ENCODE peak calls at places on chromosomes 3 and 15, in seven cellular contexts. Q, K, H, E, D, U and O are unnamed samples.

GRCh38 chr15:100900136-100900894 is 18.8 kb upstream of the LRRK1 start:
- DNase-seq in Q (no peak), K (no peak), H (no peak), E (no peak), D (no peak), U (no peak), O (no peak)

GRCh38 chr3:36166477-36166876 is 213.8 kb upstream of the STAC start:
- DNase-seq in Q (no peak), K (peak; percentile 90), H (no peak), E (no peak), D (no peak), U (no peak), O (no peak)

GRCh38 chr15:48868549-48868948 is 9.4 kb upstream of the EID1 start:
- DNase-seq in Q (no peak), K (peak; percentile 88), H (no peak), E (no peak), D (no peak), U (no peak), O (no peak)

GRCh38 chr15:66758844-66759243 is 56.8 kb downstream of the SMAD6 start:
- DNase-seq in Q (no peak), K (no peak), H (no peak), E (no peak), D (no peak), U (no peak), O (no peak)

GRCh38 chr3:66115858-66116654 is 77.3 kb upstream of the MAGI1 start:
- DNase-seq in Q (peak; percentile 29), K (peak; percentile 99), H (no peak), E (no peak), D (peak; percentile 71), U (no peak), O (no peak)

GRCh38 chr15:92290359-92290992 is 103.2 kb upstream of the ST8SIA2 start:
- DNase-seq in Q (no peak), K (no peak), H (no peak), E (no peak), D (no peak), U (no peak), O (no peak)

GRCh38 chr15:67076147-67076843 is 10.9 kb downstream of the SMAD3 start:
- DNase-seq in Q (peak; percentile 74), K (peak; percentile 90), H (peak; percentile 56), E (peak; percentile 67), D (no peak), U (no peak), O (peak; percentile 72)

GRCh38 chr15:31335991-31336942 is 9.6 kb downstream of the KLF13 start:
- DNase-seq in Q (no peak), K (no peak), H (no peak), E (no peak), D (no peak), U (no peak), O (no peak)

GRCh38 chr3:181176610-181177009 is 187.1 kb upstream of the DNAJC19 start:
- DNase-seq in Q (peak; percentile 7), K (peak; percentile 45), H (no peak), E (no peak), D (no peak), U (no peak), O (no peak)

GRCh38 chr15:69703495-69704187 is 251.0 kb downstream of the RPLP1 start:
- DNase-seq in Q (no peak), K (peak; percentile 83), H (no peak), E (no peak), D (no peak), U (no peak), O (no peak)

GRCh38 chr3:40713795-40714194 is 189.0 kb downstream of the ZNF621 start:
- DNase-seq in Q (no peak), K (no peak), H (peak; percentile 8), E (peak; percentile 6), D (no peak), U (peak; percentile 47), O (no peak)

GRCh38 chr3:188417329-188417728 is 263.4 kb downstream of the LPP start:
- DNase-seq in Q (no peak), K (no peak), H (no peak), E (no peak), D (peak; percentile 76), U (no peak), O (no peak)

GRCh38 chr3:195895900-195896360 is 12.4 kb downstream of the TNK2 start:
- DNase-seq in Q (no peak), K (no peak), H (peak; percentile 83), E (peak; percentile 72), D (peak; percentile 88), U (no peak), O (peak; percentile 72)

GRCh38 chr15:70093070-70093469 is 4.6 kb downstream of the TLE3 start:
- DNase-seq in Q (no peak), K (no peak), H (no peak), E (no peak), D (no peak), U (no peak), O (no peak)

GRCh38 chr15:80026310-80026709 is 33.2 kb upstream of the ZFAND6 start:
- DNase-seq in Q (no peak), K (no peak), H (no peak), E (no peak), D (no peak), U (no peak), O (no peak)

GRCh38 chr3:112038863-112039262 is 4.3 kb downstream of the TMPRSS7 start:
- DNase-seq in Q (no peak), K (peak; percentile 50), H (peak; percentile 13), E (no peak), D (no peak), U (peak; percentile 7), O (peak; percentile 12)

GRCh38 chr3:112046599-112046998 is 12.1 kb downstream of the TMPRSS7 start:
- DNase-seq in Q (no peak), K (peak; percentile 55), H (no peak), E (no peak), D (no peak), U (no peak), O (no peak)

GRCh38 chr3:112047264-112047663 is 12.7 kb downstream of the TMPRSS7 start:
- DNase-seq in Q (no peak), K (no peak), H (no peak), E (no peak), D (no peak), U (no peak), O (no peak)

GRCh38 chr3:112042842-112043280 is 8.3 kb downstream of the TMPRSS7 start:
- DNase-seq in Q (no peak), K (no peak), H (no peak), E (no peak), D (no peak), U (no peak), O (no peak)

DNA sequence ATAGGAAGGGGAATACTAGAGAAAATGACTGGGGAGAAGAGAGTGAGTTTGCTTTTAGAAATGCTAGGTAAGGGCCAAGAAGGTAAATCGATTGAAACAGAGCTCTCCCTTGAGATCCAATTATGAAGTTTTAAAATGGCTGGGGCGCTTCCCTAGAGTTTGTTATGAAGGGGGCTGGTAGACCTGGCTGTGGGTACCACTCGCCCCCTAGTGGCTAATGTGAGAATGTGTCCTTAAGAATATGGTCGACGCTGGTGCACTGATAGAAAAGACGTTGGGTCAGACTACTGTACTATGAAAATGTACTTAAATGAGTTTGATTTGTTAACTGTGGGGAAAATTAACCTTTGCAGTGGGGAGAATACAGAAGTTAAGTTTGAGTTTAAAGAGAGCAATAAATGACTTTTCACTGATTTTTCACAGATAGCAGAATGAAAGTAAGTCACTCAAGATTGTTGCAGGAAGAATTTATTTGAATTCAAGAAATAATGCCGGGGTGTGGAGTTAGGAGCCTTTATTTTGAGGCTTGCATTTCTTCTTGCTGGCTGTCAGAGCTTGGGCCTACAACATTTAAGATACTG is 9.2 kb downstream of the TMPRSS7 start:
- DNase-seq in Q (no peak), K (peak; percentile 73), H (peak; percentile 68), E (no peak), D (no peak), U (peak; percentile 7), O (peak; percentile 57)
- TF ChIP-seq CTCF in Q (peak; percentile 88), K (peak; percentile 89), H (peak; percentile 67), E (peak; percentile 92), D (peak; percentile 81), U (peak; percentile 84), O (peak; percentile 80)

DNA sequence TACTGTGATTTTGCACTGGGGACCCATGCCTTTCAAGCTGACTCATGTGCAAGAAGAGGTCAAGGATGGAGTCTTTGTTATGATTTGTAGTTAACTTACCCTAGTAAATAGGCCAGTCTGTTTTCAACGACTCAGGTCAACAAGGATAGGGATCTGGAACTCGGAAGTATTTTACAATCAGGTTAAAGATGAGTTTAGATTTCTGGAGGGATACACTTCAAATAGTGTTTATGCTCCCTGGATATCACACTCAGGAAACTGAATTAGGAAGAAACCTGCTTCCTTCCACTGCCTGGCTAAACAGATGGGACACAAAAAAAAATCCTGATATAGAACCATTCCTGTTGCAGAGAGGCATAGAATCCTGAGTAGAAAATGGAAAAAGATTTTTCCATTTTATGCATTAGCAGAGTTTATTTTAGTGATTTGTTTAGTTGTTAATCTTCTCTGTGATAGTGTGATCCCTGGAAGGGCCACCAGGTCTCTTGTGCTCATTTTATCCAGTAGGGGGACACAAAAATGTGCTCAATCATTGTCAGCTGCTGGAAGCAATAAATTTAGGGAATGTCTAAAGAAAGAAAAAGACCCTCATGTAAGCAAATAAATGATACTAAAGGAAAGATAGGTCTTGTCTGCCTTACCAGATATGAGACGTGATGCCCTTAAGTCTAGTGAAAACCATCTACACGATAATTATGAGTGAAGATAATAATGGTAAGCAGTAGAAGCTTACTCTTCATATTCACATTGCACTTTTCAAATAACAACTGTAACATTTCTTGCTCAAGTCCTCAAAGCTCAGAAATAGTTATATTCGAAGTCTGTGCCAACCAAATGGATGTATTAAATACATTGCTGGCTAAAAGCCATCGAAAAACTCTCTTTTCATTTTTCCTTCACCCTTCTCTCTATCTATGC is 452.1 kb upstream of the KCNMB2 start:
- DNase-seq in Q (no peak), K (no peak), H (no peak), E (no peak), D (no peak), U (no peak), O (no peak)
- TF ChIP-seq CTCF in Q (peak; percentile 48), K (peak; percentile 20), H (no peak), E (peak; percentile 30), D (peak; percentile 36), U (peak; percentile 35), O (peak; percentile 17)

GRCh38 chr3:30319713-30320112 is 286.7 kb upstream of the TGFBR2 start:
- DNase-seq in Q (no peak), K (peak; percentile 39), H (no peak), E (no peak), D (no peak), U (no peak), O (no peak)
- TF ChIP-seq CTCF in Q (no peak), K (peak; percentile 43), H (no peak), E (peak; percentile 56), D (peak; percentile 27), U (peak; percentile 52), O (peak; percentile 23)

DNA sequence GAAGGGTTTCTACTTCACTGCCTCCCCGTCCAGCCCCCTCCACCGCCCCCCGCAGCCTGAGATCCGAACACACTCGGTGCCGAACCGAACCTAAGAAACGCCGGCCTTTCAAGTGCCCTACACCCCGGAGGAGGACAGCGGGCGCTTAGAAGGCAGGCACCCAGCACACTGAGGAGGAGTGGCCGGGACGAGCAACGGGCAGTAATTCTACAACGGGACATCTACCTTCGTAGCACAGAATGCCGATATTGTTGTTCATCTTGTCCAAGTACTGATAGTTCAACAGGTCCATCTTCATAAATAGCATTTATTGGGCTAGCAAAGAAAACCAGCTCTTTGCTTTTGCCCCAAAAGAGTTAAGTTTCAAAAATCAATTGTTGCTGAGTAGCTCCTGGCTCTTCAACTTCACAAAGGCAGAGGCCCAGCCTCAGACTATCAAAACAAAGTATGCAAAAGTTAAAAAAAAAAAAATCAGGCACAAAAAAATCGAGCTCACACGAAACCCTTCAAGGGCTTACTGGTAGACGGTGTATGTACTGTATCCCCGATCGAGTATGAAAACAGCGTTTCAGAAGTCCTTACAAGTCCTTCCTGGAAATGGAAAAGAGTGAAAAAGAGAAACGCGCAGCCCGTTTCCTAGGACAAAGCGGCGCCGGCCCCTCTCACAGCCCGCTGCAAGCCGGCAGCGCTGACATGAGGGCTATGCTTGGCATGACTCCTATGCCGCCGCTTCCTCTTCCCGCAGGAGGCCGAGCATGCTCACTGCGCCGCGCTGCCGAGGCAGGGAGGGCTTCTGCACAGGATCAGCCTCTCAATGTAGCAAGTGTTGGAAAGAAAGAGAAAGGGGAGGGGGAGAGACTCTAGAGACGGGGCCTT is at the start of gene VGLL4:
- DNase-seq in Q (peak; percentile 59), K (peak; percentile 97), H (peak; percentile 60), E (peak; percentile 81), D (peak; percentile 93), U (no peak), O (peak; percentile 74)
- TF ChIP-seq CTCF in Q (peak; percentile 9), K (no peak), H (no peak), E (peak; percentile 14), D (no peak), U (no peak), O (no peak)